ENCODE peak calls at places on chromosomes 11 and 22, in six cellular contexts. L, Z, S, A, V and U are unnamed samples.

GRCh38 chr11:75142714-75143419 is 8.0 kb upstream of the SLCO2B1 start:
- DNase-seq in A (peak), Z (peak), V (peak), S (peak), L (peak), U (peak)

GRCh38 chr11:116871248-116871647 is 33.8 kb upstream of the APOA1 start:
- DNase-seq in Z (no peak), A (no peak), L (no peak), V (no peak), S (no peak), U (no peak)

GRCh38 chr22:46052801-46053562 is 76.0 kb upstream of the WNT7B start:
- DNase-seq in V (no peak), S (no peak), L (no peak), Z (peak), A (peak), U (peak)

GRCh38 chr11:120335596-120335927 is 651 bp upstream of the ARHGEF12 start:
- DNase-seq in L (peak), V (no peak), Z (no peak), A (peak), S (no peak), U (no peak)

GRCh38 chr11:67252831-67253239 is 13.4 kb upstream of the GRK2 start:
- DNase-seq in L (peak), S (peak), Z (no peak), V (no peak), A (peak), U (peak)

GRCh38 chr11:1652778-1653540 is 23.4 kb downstream of the KRTAP5-5 start:
- DNase-seq in V (peak), S (peak), A (peak), L (peak), Z (peak), U (peak)

GRCh38 chr22:46091277-46091977 is 58.9 kb upstream of the PPARA start:
- DNase-seq in L (no peak), V (no peak), Z (no peak), S (no peak), A (no peak), U (no peak)

GRCh38 chr22:36659762-36660509 is 43.6 kb downstream of the CACNG2 start:
- DNase-seq in V (peak), Z (peak), L (peak), A (peak), S (peak), U (peak)

GRCh38 chr22:37225481-37225880 is 13.2 kb upstream of the SSTR3 start:
- DNase-seq in Z (no peak), L (no peak), A (no peak), S (no peak), V (no peak), U (no peak)

GRCh38 chr11:127567237-127567932 is 566.8 kb upstream of the KIRREL3 start:
- DNase-seq in S (peak), Z (no peak), A (no peak), L (no peak), V (no peak), U (no peak)

GRCh38 chr11:66680966-66681645 is 3.4 kb upstream of the RBM4B start:
- DNase-seq in V (no peak), S (no peak), Z (no peak), A (no peak), L (no peak), U (no peak)

GRCh38 chr11:19216709-19217374 is 15.1 kb upstream of the CSRP3 start:
- DNase-seq in V (no peak), A (no peak), S (no peak), Z (no peak), L (no peak), U (no peak)